ENCODE peak calls at places on chromosomes 12 and 14, in six cellular contexts. Q is left ventricle myocardium inferior, A is transverse colon, M is astrocyte of the spinal cord, Z is esophagus squamous epithelium, Y is GM23338. H is an unnamed sample.
A peak's percentile ranks its signal among the peaks of the same experiment; 100 is the strongest.

GRCh38 chr12:43669373-43669772 is 89.2 kb downstream of the PUS7L start:
- DNase-seq in A (no peak), Q (no peak), Y (peak; percentile 17), M (no peak), Z (no peak), H (no peak)

GRCh38 chr14:70821916-70822705 is 12.8 kb upstream of the MAP3K9 start:
- DNase-seq in Z (no peak), Q (peak; percentile 51), Y (peak; percentile 77), A (peak; percentile 58), M (peak; percentile 35), H (peak; percentile 30)

GRCh38 chr14:94707494-94707893 is 62.4 kb downstream of the GSC start:
- DNase-seq in Q (no peak), A (no peak), Y (peak; percentile 83), M (no peak), Z (no peak), H (no peak)

GRCh38 chr12:95877622-95878021 is 18.9 kb downstream of the SNRPF start:
- DNase-seq in Y (no peak), Z (no peak), M (no peak), Q (no peak), A (no peak), H (no peak)

GRCh38 chr14:76784266-76784874 is 23.1 kb downstream of the VASH1 start:
- DNase-seq in Q (no peak), Z (no peak), M (no peak), Y (no peak), A (no peak), H (no peak)

GRCh38 chr12:71708658-71709057 is 22.8 kb downstream of the TMEM19 start:
- DNase-seq in Q (no peak), M (no peak), Y (no peak), Z (no peak), A (no peak), H (no peak)

GRCh38 chr12:10331642-10332239 is 24.1 kb downstream of the KLRD1 start:
- DNase-seq in Q (no peak), Z (no peak), M (peak; percentile 66), A (no peak), Y (peak; percentile 72), H (peak; percentile 72)

GRCh38 chr14:51089278-51089677 is 5.6 kb downstream of the TRIM9 start:
- DNase-seq in Y (no peak), A (no peak), M (no peak), Z (no peak), Q (no peak), H (no peak)

GRCh38 chr14:77181603-77182437 is at the start of gene TMEM63C:
- DNase-seq in Y (peak; percentile 99), A (peak; percentile 85), Q (no peak), M (no peak), Z (no peak), H (no peak)

GRCh38 chr12:27946396-27946795 is 26.1 kb downstream of the PTHLH start:
- DNase-seq in Z (no peak), A (no peak), Y (no peak), M (peak; percentile 10), Q (no peak), H (peak; percentile 26)

GRCh38 chr12:5503774-5504173 is 71.9 kb downstream of the NTF3 start:
- DNase-seq in M (no peak), Z (no peak), A (peak; percentile 83), Q (no peak), Y (no peak), H (no peak)

GRCh38 chr14:95039993-95040348 is 117.4 kb downstream of the DICER1 start:
- DNase-seq in Q (no peak), A (no peak), Z (no peak), Y (no peak), M (no peak), H (no peak)

GRCh38 chr12:42774238-42774637 is 184.7 kb upstream of the PRICKLE1 start:
- DNase-seq in A (no peak), Q (no peak), Y (no peak), M (no peak), Z (no peak), H (no peak)

GRCh38 chr12:46386877-46387629 is 14.5 kb upstream of the SLC38A2 start:
- DNase-seq in M (peak; percentile 13), A (peak; percentile 43), Y (peak; percentile 67), Q (peak; percentile 48), Z (no peak), H (peak; percentile 87)

GRCh38 chr12:100666588-100666987 is 93.1 kb downstream of the GAS2L3 start:
- DNase-seq in Z (no peak), Y (peak; percentile 43), M (no peak), A (no peak), Q (no peak), H (no peak)

GRCh38 chr12:51678086-51678724 is 87.2 kb downstream of the SCN8A start:
- DNase-seq in Q (no peak), M (peak; percentile 54), Y (peak; percentile 90), A (peak; percentile 28), Z (no peak), H (peak; percentile 55)

GRCh38 chr14:52455291-52456088 is 96.8 kb downstream of the TXNDC16 start:
- DNase-seq in Q (no peak), Z (no peak), Y (no peak), M (peak; percentile 82), A (no peak), H (peak; percentile 71)

GRCh38 chr12:46530373-46531056 is 157.9 kb upstream of the SLC38A2 start:
- DNase-seq in Z (no peak), Y (no peak), M (no peak), A (no peak), Q (no peak), H (no peak)

GRCh38 chr14:61527325-61528100 is 167.8 kb upstream of the HIF1A start:
- DNase-seq in Q (no peak), M (peak; percentile 84), Z (no peak), Y (no peak), A (no peak), H (peak; percentile 59)

GRCh38 chr14:38999949-39000348 is 103.1 kb downstream of the SEC23A start:
- DNase-seq in A (no peak), Q (no peak), Z (no peak), Y (no peak), M (no peak), H (no peak)

GRCh38 chr12:121709478-121709890 is 3.1 kb upstream of the TMEM120B start:
- DNase-seq in Z (no peak), Q (no peak), Y (no peak), A (no peak), M (peak; percentile 86), H (peak; percentile 61)

GRCh38 chr12:108831309-108831991 is 25.9 kb downstream of the SSH1 start:
- DNase-seq in Y (no peak), M (no peak), Q (no peak), A (peak; percentile 33), Z (no peak), H (no peak)

GRCh38 chr12:53300187-53300586 is 692 bp downstream of the MYG1 start:
- DNase-seq in Z (no peak), M (peak; percentile 29), Y (peak; percentile 32), Q (no peak), A (no peak), H (peak; percentile 47)

GRCh38 chr14:60008042-60008441 is 83.7 kb upstream of the PCNX4 start:
- DNase-seq in Q (no peak), Z (no peak), A (no peak), Y (no peak), M (no peak), H (peak; percentile 5)

GRCh38 chr12:1533602-1534304 is 60.6 kb downstream of the FBXL14 start:
- DNase-seq in Y (no peak), M (peak; percentile 80), A (peak; percentile 47), Z (no peak), Q (no peak), H (peak; percentile 60)

GRCh38 chr12:113061061-113061694 is 4.6 kb downstream of the DTX1 start:
- DNase-seq in Y (no peak), A (no peak), M (no peak), Z (no peak), Q (no peak), H (no peak)

GRCh38 chr12:106581543-106582263 is 1.1 kb upstream of the RFX4 start:
- DNase-seq in M (no peak), Z (no peak), A (no peak), Y (peak; percentile 90), Q (no peak), H (no peak)

GRCh38 chr12:88420460-88420859 is 159.8 kb downstream of the KITLG start:
- DNase-seq in Y (no peak), Q (no peak), A (no peak), Z (no peak), M (peak; percentile 88), H (peak; percentile 96)

GRCh38 chr12:57235012-57235727 is 5.7 kb downstream of the SHMT2 start:
- DNase-seq in M (peak; percentile 70), Z (no peak), Q (peak; percentile 77), A (no peak), Y (peak; percentile 78), H (peak; percentile 63)
- H3K4me3 ChIP-seq in M (no peak overlapping the region), Z (no peak overlapping the region), Q (peak overlapping the region; percentile 69), A (no peak overlapping the region), Y (no peak overlapping the region), H (peak overlapping the region; percentile 13)

GRCh38 chr12:50505945-50506344 is 1.2 kb downstream of the DIP2B start:
- DNase-seq in A (peak; percentile 32), Q (no peak), M (peak; percentile 14), Z (no peak), Y (no peak), H (peak; percentile 37)

GRCh38 chr12:50507930-50508329 is 3.1 kb downstream of the DIP2B start:
- DNase-seq in M (no peak), Y (no peak), A (no peak), Z (no peak), Q (no peak), H (no peak)

GRCh38 chr12:50507474-50507838 is 2.7 kb downstream of the DIP2B start:
- DNase-seq in Q (no peak), Z (no peak), M (no peak), Y (no peak), A (no peak), H (no peak)

GRCh38 chr12:50505386-50505827 is 622 bp downstream of the DIP2B start:
- DNase-seq in Y (no peak), M (peak; percentile 23), A (peak; percentile 33), Z (no peak), Q (peak; percentile 21), H (peak; percentile 26)

GRCh38 chr12:50506753-50507473 is 2.1 kb downstream of the DIP2B start:
- DNase-seq in Y (no peak), M (no peak), A (no peak), Q (no peak), Z (no peak), H (peak; percentile 53)
- H3K4me3 ChIP-seq in Y (peak overlapping the region; percentile 73), M (peak overlapping the region; percentile 92), A (peak overlapping the region; percentile 78), Q (peak overlapping the region; percentile 93), Z (peak overlapping the region; percentile 71), H (peak overlapping the region; percentile 92)

GRCh38 chr14:74616507-74616906 is 4.5 kb upstream of the LTBP2 start:
- DNase-seq in Q (no peak), A (no peak), Z (no peak), Y (no peak), M (peak; percentile 86), H (peak; percentile 83)
- H3K4me3 ChIP-seq in Q (no peak overlapping the region), A (no peak overlapping the region), Z (no peak overlapping the region), Y (no peak overlapping the region), M (no peak overlapping the region), H (peak overlapping the region; percentile 37)

GRCh38 chr14:35986219-35986573 is 160.1 kb downstream of the BRMS1L start:
- DNase-seq in Y (no peak), Z (no peak), M (no peak), Q (no peak), A (no peak), H (no peak)
- H3K4me3 ChIP-seq in Y (no peak overlapping the region), Z (no peak overlapping the region), M (no peak overlapping the region), Q (no peak overlapping the region), A (no peak overlapping the region), H (no peak overlapping the region)

GRCh38 chr14:92686763-92687427 is 61.5 kb downstream of the LGMN start:
- DNase-seq in M (peak; percentile 63), A (peak; percentile 82), Q (peak; percentile 80), Z (no peak), Y (peak; percentile 88), H (peak; percentile 56)
- H3K4me3 ChIP-seq in M (peak overlapping the region; percentile 27), A (peak overlapping the region; percentile 33), Q (peak overlapping the region; percentile 67), Z (peak overlapping the region; percentile 11), Y (peak overlapping the region; percentile 63), H (peak overlapping the region; percentile 22)

GRCh38 chr14:32054536-32054935 is 22.6 kb upstream of the ARHGAP5 start:
- DNase-seq in A (no peak), Z (no peak), Y (no peak), M (no peak), Q (no peak), H (no peak)
- H3K4me3 ChIP-seq in A (no peak overlapping the region), Z (no peak overlapping the region), Y (no peak overlapping the region), M (no peak overlapping the region), Q (no peak overlapping the region), H (no peak overlapping the region)